ENCODE peak calls at places on chromosome 20, in ten cellular contexts. One of them, this sample, is unnamed. For H3K36me3, the result is how much of the 10 kb centered on the place peaks cover.

GRCh38 chr20:51156796-51157119 is 133.9 kb upstream of the KCNG1 start:
- DNase-seq in fibroblast of lung: no peak
- DNase-seq in left ventricle myocardium inferior: no peak
- DNase-seq in heart left ventricle: no peak
- DNase-seq in pancreas: no peak
- DNase-seq in heart right ventricle: no peak
- DNase-seq in brain microvascular endothelial cell: no peak
- DNase-seq in gastrocnemius medialis: no peak
- DNase-seq in esophagus squamous epithelium: no peak
- DNase-seq in stomach: no peak
- DNase-seq in this sample: no peak

GRCh38 chr20:21513181-21513663 is 642 bp downstream of the NKX2-2 start:
- DNase-seq in gastrocnemius medialis: no peak
- DNase-seq in esophagus squamous epithelium: no peak
- DNase-seq in brain microvascular endothelial cell: no peak
- DNase-seq in heart left ventricle: no peak
- DNase-seq in left ventricle myocardium inferior: no peak
- DNase-seq in fibroblast of lung: no peak
- DNase-seq in heart right ventricle: no peak
- DNase-seq in pancreas: no peak
- DNase-seq in stomach: no peak
- DNase-seq in this sample: no peak

GRCh38 chr20:39429716-39430115 is 467.6 kb downstream of the DHX35 start:
- DNase-seq in heart left ventricle: no peak
- DNase-seq in gastrocnemius medialis: no peak
- DNase-seq in brain microvascular endothelial cell: no peak
- DNase-seq in left ventricle myocardium inferior: no peak
- DNase-seq in fibroblast of lung: no peak
- DNase-seq in pancreas: no peak
- DNase-seq in stomach: no peak
- DNase-seq in heart right ventricle: no peak
- DNase-seq in esophagus squamous epithelium: no peak
- DNase-seq in this sample: no peak

GRCh38 chr20:6381887-6382286 is 259.1 kb upstream of the FERMT1 start:
- DNase-seq in gastrocnemius medialis: no peak
- DNase-seq in heart left ventricle: no peak
- DNase-seq in left ventricle myocardium inferior: no peak
- DNase-seq in esophagus squamous epithelium: no peak
- DNase-seq in heart right ventricle: no peak
- DNase-seq in fibroblast of lung: peak
- DNase-seq in stomach: no peak
- DNase-seq in pancreas: no peak
- DNase-seq in brain microvascular endothelial cell: peak
- DNase-seq in this sample: no peak

GRCh38 chr20:7195704-7196103 is 428.2 kb downstream of the BMP2 start:
- DNase-seq in pancreas: no peak
- DNase-seq in esophagus squamous epithelium: no peak
- DNase-seq in left ventricle myocardium inferior: no peak
- DNase-seq in heart right ventricle: no peak
- DNase-seq in gastrocnemius medialis: peak
- DNase-seq in fibroblast of lung: peak
- DNase-seq in heart left ventricle: no peak
- DNase-seq in brain microvascular endothelial cell: peak
- DNase-seq in stomach: no peak
- DNase-seq in this sample: no peak

GRCh38 chr20:12047838-12048432 is 130.2 kb downstream of the BTBD3 start:
- DNase-seq in left ventricle myocardium inferior: no peak
- DNase-seq in heart left ventricle: no peak
- DNase-seq in fibroblast of lung: peak
- DNase-seq in stomach: no peak
- DNase-seq in heart right ventricle: no peak
- DNase-seq in pancreas: no peak
- DNase-seq in brain microvascular endothelial cell: peak
- DNase-seq in esophagus squamous epithelium: no peak
- DNase-seq in gastrocnemius medialis: no peak
- DNase-seq in this sample: no peak

GRCh38 chr20:22473293-22473692 is 111.1 kb downstream of the FOXA2 start:
- DNase-seq in gastrocnemius medialis: no peak
- DNase-seq in heart left ventricle: no peak
- DNase-seq in pancreas: no peak
- DNase-seq in stomach: no peak
- DNase-seq in brain microvascular endothelial cell: no peak
- DNase-seq in fibroblast of lung: no peak
- DNase-seq in left ventricle myocardium inferior: no peak
- DNase-seq in heart right ventricle: no peak
- DNase-seq in esophagus squamous epithelium: no peak
- DNase-seq in this sample: no peak

GRCh38 chr20:43959079-43959919 is 44.6 kb downstream of the TOX2 start:
- DNase-seq in brain microvascular endothelial cell: no peak
- DNase-seq in esophagus squamous epithelium: no peak
- DNase-seq in gastrocnemius medialis: no peak
- DNase-seq in pancreas: peak
- DNase-seq in heart right ventricle: no peak
- DNase-seq in left ventricle myocardium inferior: no peak
- DNase-seq in stomach: no peak
- DNase-seq in fibroblast of lung: peak
- DNase-seq in heart left ventricle: no peak
- DNase-seq in this sample: no peak

GRCh38 chr20:34300809-34301586 is 2.2 kb downstream of the AHCY start:
- DNase-seq in gastrocnemius medialis: no peak
- DNase-seq in heart left ventricle: no peak
- DNase-seq in fibroblast of lung: no peak
- DNase-seq in brain microvascular endothelial cell: no peak
- DNase-seq in heart right ventricle: no peak
- DNase-seq in left ventricle myocardium inferior: peak
- DNase-seq in esophagus squamous epithelium: no peak
- DNase-seq in pancreas: no peak
- DNase-seq in stomach: no peak
- DNase-seq in this sample: no peak

GRCh38 chr20:58647814-58648501 is 3.1 kb upstream of the STX16 start:
- DNase-seq in stomach: no peak
- DNase-seq in brain microvascular endothelial cell: no peak
- DNase-seq in fibroblast of lung: peak
- DNase-seq in heart right ventricle: no peak
- DNase-seq in gastrocnemius medialis: no peak
- DNase-seq in heart left ventricle: no peak
- DNase-seq in left ventricle myocardium inferior: no peak
- DNase-seq in esophagus squamous epithelium: no peak
- DNase-seq in pancreas: no peak
- DNase-seq in this sample: peak

GRCh38 chr20:1874534-1875168 is 20.6 kb upstream of the SIRPA start:
- DNase-seq in pancreas: no peak
- DNase-seq in esophagus squamous epithelium: no peak
- DNase-seq in brain microvascular endothelial cell: no peak
- DNase-seq in heart right ventricle: peak
- DNase-seq in gastrocnemius medialis: no peak
- DNase-seq in stomach: peak
- DNase-seq in left ventricle myocardium inferior: no peak
- DNase-seq in heart left ventricle: no peak
- DNase-seq in fibroblast of lung: peak
- DNase-seq in this sample: no peak

GRCh38 chr20:8213831-8214587 is 81.9 kb downstream of the PLCB1 start:
- DNase-seq in left ventricle myocardium inferior: no peak
- DNase-seq in heart left ventricle: no peak
- DNase-seq in pancreas: no peak
- DNase-seq in stomach: no peak
- DNase-seq in brain microvascular endothelial cell: no peak
- DNase-seq in gastrocnemius medialis: no peak
- DNase-seq in esophagus squamous epithelium: no peak
- DNase-seq in heart right ventricle: no peak
- DNase-seq in fibroblast of lung: no peak
- DNase-seq in this sample: no peak

GRCh38 chr20:7459123-7459522 is 481.1 kb downstream of the HAO1 start:
- DNase-seq in heart right ventricle: no peak
- DNase-seq in fibroblast of lung: peak
- DNase-seq in brain microvascular endothelial cell: no peak
- DNase-seq in left ventricle myocardium inferior: no peak
- DNase-seq in stomach: no peak
- DNase-seq in esophagus squamous epithelium: no peak
- DNase-seq in heart left ventricle: no peak
- DNase-seq in gastrocnemius medialis: no peak
- DNase-seq in pancreas: no peak
- DNase-seq in this sample: no peak

DNA sequence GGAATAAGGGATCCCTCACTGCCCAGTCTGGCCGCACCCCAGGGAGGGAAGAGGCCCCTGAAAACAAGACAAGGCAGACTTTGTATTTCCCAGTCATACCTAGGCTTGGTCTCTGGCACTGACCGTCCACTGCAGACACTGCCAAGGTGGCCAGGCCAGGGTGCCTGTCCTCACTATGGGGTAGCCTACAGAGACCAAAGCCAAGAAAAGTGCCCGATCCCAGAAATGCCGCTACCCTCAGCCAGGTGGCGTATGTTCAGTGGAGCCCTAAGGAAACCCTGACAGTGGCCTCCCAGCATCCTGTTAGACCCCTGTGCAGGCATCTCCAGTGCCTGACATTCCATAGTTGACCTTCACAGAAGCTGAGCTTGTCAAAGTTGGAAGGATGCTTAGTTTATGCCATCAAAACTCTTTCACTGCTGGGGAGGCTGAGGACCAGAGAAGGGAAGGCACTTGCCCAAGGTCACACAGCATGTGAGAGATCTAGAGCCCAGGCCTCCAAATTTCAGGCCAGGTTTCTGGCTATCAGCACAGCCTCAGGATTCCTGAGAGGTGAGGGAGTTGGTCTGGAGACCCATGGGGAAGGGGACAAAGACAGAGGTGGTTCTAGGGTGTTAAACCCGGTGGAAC is 2.5 kb downstream of the SCRT2 start:
- DNase-seq in heart left ventricle: no peak
- DNase-seq in left ventricle myocardium inferior: no peak
- DNase-seq in esophagus squamous epithelium: no peak
- DNase-seq in stomach: no peak
- DNase-seq in brain microvascular endothelial cell: no peak
- DNase-seq in pancreas: no peak
- DNase-seq in fibroblast of lung: no peak
- DNase-seq in heart right ventricle: no peak
- DNase-seq in gastrocnemius medialis: no peak
- DNase-seq in this sample: no peak
- TF ChIP-seq CTCF in heart left ventricle: peak
- TF ChIP-seq CTCF in left ventricle myocardium inferior: peak
- TF ChIP-seq CTCF in esophagus squamous epithelium: peak
- TF ChIP-seq CTCF in stomach: no peak
- TF ChIP-seq CTCF in brain microvascular endothelial cell: peak
- TF ChIP-seq CTCF in pancreas: no peak
- TF ChIP-seq CTCF in fibroblast of lung: peak
- TF ChIP-seq CTCF in heart right ventricle: no peak
- TF ChIP-seq CTCF in gastrocnemius medialis: no peak
- TF ChIP-seq CTCF in this sample: no peak

GRCh38 chr20:4893709-4894108 is 107.6 kb downstream of the SLC23A2 start:
- DNase-seq in left ventricle myocardium inferior: no peak
- DNase-seq in fibroblast of lung: no peak
- DNase-seq in heart left ventricle: no peak
- DNase-seq in brain microvascular endothelial cell: no peak
- DNase-seq in heart right ventricle: no peak
- DNase-seq in esophagus squamous epithelium: no peak
- DNase-seq in pancreas: no peak
- DNase-seq in gastrocnemius medialis: no peak
- DNase-seq in stomach: no peak
- DNase-seq in this sample: no peak

GRCh38 chr20:4894409-4894808 is 106.9 kb downstream of the SLC23A2 start:
- DNase-seq in heart left ventricle: no peak
- DNase-seq in brain microvascular endothelial cell: no peak
- DNase-seq in heart right ventricle: no peak
- DNase-seq in stomach: no peak
- DNase-seq in left ventricle myocardium inferior: no peak
- DNase-seq in esophagus squamous epithelium: no peak
- DNase-seq in pancreas: no peak
- DNase-seq in fibroblast of lung: no peak
- DNase-seq in gastrocnemius medialis: no peak
- DNase-seq in this sample: no peak

GRCh38 chr20:4891364-4891763 is 109.9 kb downstream of the SLC23A2 start:
- DNase-seq in heart left ventricle: no peak
- DNase-seq in heart right ventricle: no peak
- DNase-seq in stomach: no peak
- DNase-seq in fibroblast of lung: no peak
- DNase-seq in gastrocnemius medialis: no peak
- DNase-seq in pancreas: no peak
- DNase-seq in left ventricle myocardium inferior: no peak
- DNase-seq in esophagus squamous epithelium: no peak
- DNase-seq in brain microvascular endothelial cell: no peak
- DNase-seq in this sample: no peak

GRCh38 chr20:4889446-4889845 is 111.9 kb downstream of the SLC23A2 start:
- DNase-seq in fibroblast of lung: no peak
- DNase-seq in pancreas: no peak
- DNase-seq in stomach: no peak
- DNase-seq in heart left ventricle: no peak
- DNase-seq in heart right ventricle: no peak
- DNase-seq in esophagus squamous epithelium: no peak
- DNase-seq in brain microvascular endothelial cell: no peak
- DNase-seq in left ventricle myocardium inferior: no peak
- DNase-seq in gastrocnemius medialis: no peak
- DNase-seq in this sample: no peak

DNA sequence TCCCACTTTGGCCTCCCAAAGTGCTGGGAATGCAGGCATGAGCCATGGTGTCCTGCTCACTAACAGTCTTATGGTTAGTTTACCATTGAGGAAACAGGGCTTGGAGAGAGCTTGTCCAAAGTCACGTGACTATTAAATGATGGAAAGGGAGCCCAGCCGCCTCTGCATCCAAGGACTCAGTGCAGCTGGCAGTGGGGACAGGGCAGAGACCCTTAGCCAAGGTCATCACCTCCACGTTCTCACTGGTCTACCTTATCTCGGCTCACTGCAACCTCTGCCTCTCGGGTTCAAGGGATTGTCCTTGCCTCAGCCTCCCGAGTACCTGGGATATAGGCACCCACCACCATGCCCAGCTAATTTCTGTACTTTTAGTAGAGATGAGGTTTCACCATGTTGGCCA is 109.3 kb downstream of the SLC23A2 start:
- DNase-seq in left ventricle myocardium inferior: no peak
- DNase-seq in pancreas: no peak
- DNase-seq in heart left ventricle: no peak
- DNase-seq in fibroblast of lung: no peak
- DNase-seq in stomach: no peak
- DNase-seq in brain microvascular endothelial cell: no peak
- DNase-seq in esophagus squamous epithelium: no peak
- DNase-seq in heart right ventricle: no peak
- DNase-seq in gastrocnemius medialis: no peak
- DNase-seq in this sample: no peak
- H3K36me3 ChIP-seq in left ventricle myocardium inferior: under half
- H3K36me3 ChIP-seq in pancreas: under half
- H3K36me3 ChIP-seq in heart left ventricle: under half
- H3K36me3 ChIP-seq in fibroblast of lung: under half
- H3K36me3 ChIP-seq in stomach: half or more
- H3K36me3 ChIP-seq in brain microvascular endothelial cell: under half
- H3K36me3 ChIP-seq in esophagus squamous epithelium: under half
- H3K36me3 ChIP-seq in heart right ventricle: under half
- H3K36me3 ChIP-seq in gastrocnemius medialis: under half
- H3K36me3 ChIP-seq in this sample: under half

GRCh38 chr20:32872266-32872665 is 13.5 kb downstream of the EFCAB8 start:
- DNase-seq in gastrocnemius medialis: no peak
- DNase-seq in heart left ventricle: no peak
- DNase-seq in fibroblast of lung: no peak
- DNase-seq in pancreas: no peak
- DNase-seq in heart right ventricle: no peak
- DNase-seq in left ventricle myocardium inferior: no peak
- DNase-seq in brain microvascular endothelial cell: no peak
- DNase-seq in esophagus squamous epithelium: no peak
- DNase-seq in stomach: no peak
- DNase-seq in this sample: no peak
- H3K4me3 ChIP-seq in gastrocnemius medialis: no peak
- H3K4me3 ChIP-seq in heart left ventricle: no peak
- H3K4me3 ChIP-seq in fibroblast of lung: no peak
- H3K4me3 ChIP-seq in pancreas: no peak
- H3K4me3 ChIP-seq in heart right ventricle: no peak
- H3K4me3 ChIP-seq in left ventricle myocardium inferior: no peak
- H3K4me3 ChIP-seq in brain microvascular endothelial cell: no peak
- H3K4me3 ChIP-seq in esophagus squamous epithelium: no peak
- H3K4me3 ChIP-seq in stomach: no peak
- H3K4me3 ChIP-seq in this sample: no peak

GRCh38 chr20:31517373-31517772 is 3.1 kb downstream of the HM13 start:
- DNase-seq in brain microvascular endothelial cell: peak
- DNase-seq in gastrocnemius medialis: peak
- DNase-seq in left ventricle myocardium inferior: peak
- DNase-seq in pancreas: peak
- DNase-seq in heart right ventricle: no peak
- DNase-seq in stomach: peak
- DNase-seq in heart left ventricle: no peak
- DNase-seq in fibroblast of lung: peak
- DNase-seq in esophagus squamous epithelium: no peak
- DNase-seq in this sample: no peak
- TF ChIP-seq CTCF in brain microvascular endothelial cell: peak
- TF ChIP-seq CTCF in gastrocnemius medialis: no peak
- TF ChIP-seq CTCF in left ventricle myocardium inferior: no peak
- TF ChIP-seq CTCF in pancreas: no peak
- TF ChIP-seq CTCF in heart right ventricle: no peak
- TF ChIP-seq CTCF in stomach: no peak
- TF ChIP-seq CTCF in heart left ventricle: no peak
- TF ChIP-seq CTCF in fibroblast of lung: peak
- TF ChIP-seq CTCF in esophagus squamous epithelium: peak
- TF ChIP-seq CTCF in this sample: peak

This sample was measured in BJ.